ENCODE peak calls at places on chromosomes 3 and 15, in eight cellular contexts. L, X, B, T, V, S, Z and U are unnamed samples.

GRCh38 chr3:108882762-108883161 is 60.2 kb downstream of the TRAT1 start:
- DNase-seq in Z (no peak), L (no peak), S (no peak), T (no peak), B (no peak), X (no peak), V (no peak), U (no peak)

GRCh38 chr3:116020495-116020894 is 397.2 kb downstream of the GAP43 start:
- DNase-seq in S (no peak), T (no peak), V (no peak), X (no peak), L (no peak), Z (no peak), B (no peak), U (no peak)

GRCh38 chr3:57112206-57112605 is 51.7 kb downstream of the SPATA12 start:
- DNase-seq in Z (no peak), B (no peak), T (no peak), X (no peak), S (peak), L (no peak), V (no peak), U (no peak)

GRCh38 chr3:36932979-36933378 is 11.9 kb downstream of the TRANK1 start:
- DNase-seq in B (no peak), L (no peak), Z (no peak), S (no peak), T (no peak), V (no peak), X (no peak), U (no peak)

GRCh38 chr15:58182460-58183163 is 44.4 kb downstream of the AQP9 start:
- DNase-seq in L (peak), T (peak), V (peak), S (no peak), X (peak), Z (no peak), B (peak), U (peak)

GRCh38 chr15:79615754-79616153 is 183.6 kb downstream of the MINAR1 start:
- DNase-seq in Z (no peak), L (no peak), T (no peak), S (no peak), X (no peak), V (no peak), B (no peak), U (no peak)

GRCh38 chr15:52331490-52332240 is 36.1 kb upstream of the MYO5C start:
- DNase-seq in B (peak), Z (peak), S (peak), L (peak), X (peak), T (peak), V (peak), U (peak)

GRCh38 chr3:13613343-13614190 is 64.6 kb downstream of the FBLN2 start:
- DNase-seq in S (no peak), L (peak), Z (no peak), X (no peak), T (no peak), V (no peak), B (no peak), U (no peak)

GRCh38 chr15:23690450-23690852 is 3.3 kb upstream of the NDN start:
- DNase-seq in L (peak), B (peak), Z (no peak), S (peak), V (peak), X (no peak), T (no peak), U (no peak)

GRCh38 chr3:50242778-50243551 is 7.0 kb downstream of the GNAI2 start:
- DNase-seq in T (no peak), B (peak), V (peak), L (no peak), X (no peak), S (peak), Z (peak), U (no peak)

GRCh38 chr15:63610209-63610841 is 13.1 kb downstream of the FBXL22 start:
- DNase-seq in B (peak), X (peak), V (peak), Z (peak), L (peak), T (peak), S (peak), U (peak)

GRCh38 chr3:45574067-45574494 is 20.5 kb upstream of the LIMD1 start:
- DNase-seq in B (no peak), S (no peak), Z (no peak), V (no peak), T (no peak), L (no peak), X (no peak), U (no peak)

GRCh38 chr3:48528043-48528442 is 24.1 kb upstream of the SHISA5 start:
- DNase-seq in B (no peak), X (no peak), S (no peak), L (no peak), V (no peak), T (no peak), Z (no peak), U (no peak)

GRCh38 chr15:45114751-45115085 is 592 bp downstream of the DUOXA2 start:
- DNase-seq in L (no peak), X (no peak), Z (no peak), S (no peak), V (no peak), B (no peak), T (no peak), U (no peak)

GRCh38 chr3:19547665-19548464 is 386.2 kb downstream of the EFHB start:
- DNase-seq in V (no peak), L (no peak), X (no peak), B (no peak), T (no peak), S (no peak), Z (no peak), U (no peak)

GRCh38 chr3:173663664-173664063 is 266.1 kb downstream of the NLGN1 start:
- DNase-seq in T (no peak), S (no peak), Z (no peak), L (no peak), B (no peak), V (no peak), X (no peak), U (no peak)

GRCh38 chr15:70323111-70323851 is 225.6 kb upstream of the TLE3 start:
- DNase-seq in S (peak), V (peak), Z (no peak), T (no peak), L (no peak), B (peak), X (no peak), U (no peak)

GRCh38 chr3:18211116-18211515 is 214.0 kb downstream of the SATB1 start:
- DNase-seq in L (no peak), V (no peak), Z (no peak), S (no peak), X (no peak), B (no peak), T (no peak), U (no peak)

GRCh38 chr3:167787440-167787839 is 51.9 kb downstream of the SERPINI1 start:
- DNase-seq in X (no peak), S (no peak), L (no peak), V (no peak), Z (no peak), B (no peak), T (no peak), U (no peak)

GRCh38 chr3:40054568-40055222 is 245.3 kb downstream of the MYRIP start:
- DNase-seq in L (no peak), B (no peak), Z (no peak), S (no peak), T (no peak), X (no peak), V (no peak), U (no peak)

GRCh38 chr15:31571676-31572075 is 245.0 kb downstream of the KLF13 start:
- DNase-seq in S (no peak), T (no peak), Z (no peak), V (no peak), L (no peak), B (no peak), X (no peak), U (no peak)

GRCh38 chr3:79968418-79968817 is 200.6 kb upstream of the ROBO1 start:
- DNase-seq in B (no peak), T (no peak), X (no peak), L (no peak), S (no peak), V (no peak), Z (no peak), U (no peak)

GRCh38 chr3:60536420-60536819 is 714.8 kb downstream of the FHIT start:
- DNase-seq in X (no peak), L (no peak), S (no peak), Z (no peak), B (no peak), V (no peak), T (no peak), U (no peak)

GRCh38 chr3:181329024-181329423 is 339.5 kb upstream of the DNAJC19 start:
- DNase-seq in S (no peak), L (no peak), T (no peak), V (no peak), Z (no peak), B (no peak), X (no peak), U (no peak)

GRCh38 chr15:35852818-35853624 is 307.1 kb upstream of the DPH6 start:
- DNase-seq in L (no peak), B (no peak), X (no peak), T (no peak), Z (no peak), S (no peak), V (no peak), U (no peak)

GRCh38 chr15:41577863-41578735 is 19.1 kb downstream of the TYRO3 start:
- DNase-seq in T (no peak), V (no peak), Z (no peak), L (peak), S (no peak), B (no peak), X (no peak), U (no peak)

DNA sequence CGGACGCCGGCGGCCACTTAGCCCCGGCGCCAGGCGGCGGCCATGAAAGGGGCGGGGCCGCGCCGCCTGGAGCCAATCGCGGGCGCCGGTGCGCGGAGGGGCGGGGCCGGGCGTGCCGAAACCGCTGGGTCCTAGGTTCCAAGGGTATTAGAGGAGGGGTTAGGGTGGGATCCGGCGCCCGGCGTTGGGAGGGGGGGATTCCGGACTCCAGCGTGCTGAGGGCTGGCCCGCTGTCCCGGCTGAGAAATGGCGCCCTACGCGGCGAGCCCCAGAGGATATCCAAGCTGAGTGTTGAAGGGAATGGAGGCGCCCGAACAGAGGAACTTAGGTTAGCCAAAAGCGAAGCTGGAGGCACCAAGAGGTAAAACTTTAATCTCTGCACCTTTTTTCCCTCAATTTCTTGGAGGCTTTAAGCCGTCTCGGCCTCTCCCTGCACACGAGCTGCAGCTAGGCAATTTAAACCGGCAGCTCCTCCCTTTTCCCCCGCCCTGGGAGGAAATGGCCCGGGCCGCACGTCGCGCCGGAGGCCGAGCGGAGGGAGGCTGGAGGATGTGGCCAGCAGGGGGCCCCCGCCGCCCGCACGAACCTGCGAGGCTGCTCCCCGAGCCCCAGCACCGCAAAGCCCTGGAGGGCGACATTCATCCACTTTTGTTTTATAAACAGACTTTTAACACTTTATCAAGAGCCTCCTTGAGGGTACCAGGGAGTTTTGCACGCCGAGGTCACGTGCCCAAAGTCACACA is at the start of gene XXYLT1:
- DNase-seq in Z (peak), T (peak), S (peak), X (peak), B (peak), L (peak), V (peak), U (peak)
- TF ChIP-seq POLR2A in Z (peak), T (no peak), S (peak), X (no peak), B (no peak), L (no peak), V (no peak), U (no peak)

GRCh38 chr3:98564282-98565005 is 29.0 kb downstream of the CPOX start:
- DNase-seq in V (no peak), X (no peak), L (no peak), B (no peak), Z (no peak), T (no peak), S (no peak), U (no peak)
- TF ChIP-seq POLR2A in V (no peak), X (no peak), L (no peak), B (no peak), Z (no peak), T (peak), S (no peak), U (no peak)

GRCh38 chr3:41199866-41200668 is 762 bp downstream of the CTNNB1 start:
- DNase-seq in L (peak), X (peak), B (no peak), V (peak), T (peak), S (peak), Z (peak), U (peak)

GRCh38 chr3:41198950-41199865 is at the start of gene CTNNB1:
- DNase-seq in Z (peak), L (peak), S (peak), X (peak), T (peak), B (peak), V (peak), U (peak)

GRCh38 chr3:41198526-41198925 is 779 bp upstream of the CTNNB1 start:
- DNase-seq in L (peak), Z (peak), B (peak), S (peak), T (no peak), X (no peak), V (peak), U (no peak)

GRCh38 chr3:41202075-41202833 is 2.9 kb downstream of the CTNNB1 start:
- DNase-seq in S (no peak), T (no peak), V (no peak), X (no peak), L (no peak), Z (no peak), B (no peak), U (no peak)

GRCh38 chr3:41200669-41201021 is 1.3 kb downstream of the CTNNB1 start:
- DNase-seq in V (peak), T (no peak), S (peak), L (no peak), Z (peak), X (no peak), B (no peak), U (no peak)
- TF ChIP-seq POLR2A in V (peak), T (no peak), S (no peak), L (peak), Z (peak), X (no peak), B (no peak), U (no peak)

DNA sequence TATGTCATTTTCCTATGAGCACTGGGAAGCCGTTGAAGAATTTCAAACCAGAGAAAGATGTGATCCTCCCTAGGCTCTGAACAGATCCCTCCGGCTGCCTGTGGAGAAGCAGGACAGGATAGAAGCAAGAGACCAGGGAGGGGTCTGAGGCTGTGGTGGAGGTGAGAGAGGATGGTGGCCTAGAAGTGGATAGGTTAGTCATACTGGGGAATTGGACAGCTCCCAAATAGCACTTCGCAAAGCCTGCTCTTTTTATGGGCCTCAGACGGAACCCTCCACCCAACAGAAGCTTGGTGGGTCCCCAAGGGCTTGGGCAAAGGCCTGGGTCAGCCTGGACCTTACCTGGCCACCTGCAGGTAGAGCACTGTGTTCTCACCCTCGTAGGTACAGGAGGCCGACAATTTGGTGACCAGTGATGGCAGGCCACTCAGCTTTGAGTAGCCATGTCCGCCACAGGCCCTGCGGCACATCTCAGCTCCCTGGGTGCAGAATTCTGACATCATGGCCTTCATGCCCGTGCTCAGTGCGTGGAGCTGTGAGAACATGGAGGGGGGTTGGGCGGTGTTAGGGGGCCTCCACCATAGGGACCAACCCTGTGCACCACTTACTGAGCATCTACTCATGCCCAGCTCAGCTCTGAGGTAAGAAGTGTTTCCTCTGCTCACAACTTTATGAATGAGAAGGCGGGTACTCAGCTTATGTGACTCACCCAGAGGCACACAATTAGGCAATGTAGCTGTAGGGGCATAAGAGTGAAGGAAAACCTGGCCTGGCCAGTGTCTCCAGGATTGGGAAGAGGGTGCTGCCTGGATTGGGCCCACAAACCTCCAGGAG is 10.6 kb downstream of the ACOX2 start:
- DNase-seq in Z (no peak), S (no peak), L (no peak), X (no peak), T (no peak), V (no peak), B (no peak), U (peak)
- TF ChIP-seq POLR2A in Z (no peak), S (no peak), L (no peak), X (no peak), T (no peak), V (no peak), B (no peak), U (no peak)

GRCh38 chr15:65133550-65134200 is at the start of gene PDCD7:
- DNase-seq in V (peak), Z (peak), B (peak), S (peak), T (peak), X (peak), L (peak), U (peak)
- TF ChIP-seq POLR2A in V (peak), Z (peak), B (no peak), S (peak), T (peak), X (peak), L (peak), U (peak)

GRCh38 chr3:139389552-139390368 is at the start of gene COPB2:
- DNase-seq in B (peak), L (peak), T (peak), S (peak), V (peak), Z (peak), X (peak), U (peak)
- TF ChIP-seq POLR2A in B (peak), L (peak), T (peak), S (peak), V (peak), Z (peak), X (peak), U (peak)

GRCh38 chr3:171833775-171834460 is 9.2 kb upstream of the TMEM212 start:
- DNase-seq in X (no peak), S (no peak), B (no peak), T (no peak), V (no peak), Z (no peak), L (no peak), U (no peak)
- TF ChIP-seq POLR2A in X (no peak), S (no peak), B (no peak), T (no peak), V (no peak), Z (no peak), L (no peak), U (no peak)

DNA sequence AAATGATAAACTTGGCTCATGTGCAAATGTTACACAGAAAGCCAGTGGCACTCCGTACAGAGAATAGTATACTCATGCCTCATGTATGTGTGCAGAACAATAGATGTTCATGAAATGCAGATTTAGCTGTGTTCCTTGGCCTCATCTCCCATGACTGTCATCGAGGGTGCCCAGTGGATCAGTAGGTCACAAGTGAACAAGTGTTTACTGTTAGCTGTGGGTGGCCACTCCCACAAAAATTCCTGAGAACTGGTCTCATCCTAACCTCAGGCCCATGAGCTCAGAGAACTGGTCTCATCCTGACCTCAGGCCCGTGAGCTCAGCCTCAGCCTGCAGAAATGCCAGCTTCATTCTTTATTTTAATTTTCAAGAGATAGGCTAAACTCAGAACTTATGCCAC is 124.1 kb downstream of the GADL1 start:
- DNase-seq in V (peak), L (peak), X (no peak), Z (no peak), S (peak), T (no peak), B (no peak), U (peak)
- TF ChIP-seq POLR2A in V (no peak), L (no peak), X (no peak), Z (no peak), S (no peak), T (no peak), B (no peak), U (no peak)

GRCh38 chr3:71129611-71130515 is 453.7 kb downstream of the FOXP1 start:
- DNase-seq in B (no peak), S (no peak), X (no peak), T (no peak), V (no peak), L (no peak), Z (no peak), U (no peak)
- TF ChIP-seq POLR2A in B (no peak), S (no peak), X (no peak), T (no peak), V (peak), L (peak), Z (no peak), U (no peak)